ENCODE peak calls at places on chromosome 20, in five cellular contexts. One of them, this sample, is unnamed.
A peak's percentile ranks its signal among the peaks of the same experiment; 100 is the strongest.

GRCh38 chr20:33108641-33109040 is 29.2 kb downstream of the BPIFB4 start:
- DNase-seq in iPS DF 6.9: no peak
- DNase-seq in lung: no peak
- DNase-seq in AG04450: no peak
- DNase-seq in IMR-90: no peak
- DNase-seq in this sample: no peak

GRCh38 chr20:62063981-62064787 is 1.5 kb downstream of the TAF4 start:
- DNase-seq in iPS DF 6.9: no peak
- DNase-seq in lung: no peak
- DNase-seq in AG04450: no peak
- DNase-seq in IMR-90: no peak
- DNase-seq in this sample: no peak

GRCh38 chr20:15109494-15109893 is 772.1 kb upstream of the FLRT3 start:
- DNase-seq in iPS DF 6.9: no peak
- DNase-seq in AG04450: no peak
- DNase-seq in IMR-90: no peak
- DNase-seq in lung: no peak
- DNase-seq in this sample: no peak

GRCh38 chr20:51154708-51155690 is 132.1 kb upstream of the KCNG1 start:
- DNase-seq in AG04450: no peak
- DNase-seq in lung: peak; percentile 11
- DNase-seq in iPS DF 6.9: no peak
- DNase-seq in IMR-90: no peak
- DNase-seq in this sample: no peak

GRCh38 chr20:5715068-5715841 is 34.9 kb upstream of the SHLD1 start:
- DNase-seq in iPS DF 6.9: no peak
- DNase-seq in AG04450: no peak
- DNase-seq in IMR-90: no peak
- DNase-seq in lung: no peak
- DNase-seq in this sample: no peak

GRCh38 chr20:38714308-38714707 is 10.0 kb upstream of the SLC32A1 start:
- DNase-seq in iPS DF 6.9: no peak
- DNase-seq in IMR-90: no peak
- DNase-seq in lung: no peak
- DNase-seq in AG04450: no peak
- DNase-seq in this sample: no peak

GRCh38 chr20:16287776-16288175 is 285.5 kb downstream of the KIF16B start:
- DNase-seq in IMR-90: no peak
- DNase-seq in lung: no peak
- DNase-seq in AG04450: no peak
- DNase-seq in iPS DF 6.9: no peak
- DNase-seq in this sample: no peak

GRCh38 chr20:20956586-20956985 is 149.6 kb downstream of the LINC00237 start:
- DNase-seq in IMR-90: no peak
- DNase-seq in lung: no peak
- DNase-seq in AG04450: no peak
- DNase-seq in iPS DF 6.9: no peak
- DNase-seq in this sample: no peak

GRCh38 chr20:46142124-46142523 is 24.0 kb downstream of the CD40 start:
- DNase-seq in lung: no peak
- DNase-seq in iPS DF 6.9: no peak
- DNase-seq in IMR-90: no peak
- DNase-seq in AG04450: no peak
- DNase-seq in this sample: no peak

GRCh38 chr20:5315807-5316187 is 957 bp downstream of the PROKR2 start:
- DNase-seq in lung: no peak
- DNase-seq in IMR-90: no peak
- DNase-seq in iPS DF 6.9: no peak
- DNase-seq in AG04450: no peak
- DNase-seq in this sample: no peak

GRCh38 chr20:42204261-42204660 is 586.1 kb upstream of the CHD6 start:
- DNase-seq in lung: no peak
- DNase-seq in IMR-90: no peak
- DNase-seq in AG04450: no peak
- DNase-seq in iPS DF 6.9: no peak
- DNase-seq in this sample: no peak

GRCh38 chr20:62064788-62065668 is 653 bp downstream of the TAF4 start:
- DNase-seq in iPS DF 6.9: no peak
- DNase-seq in AG04450: no peak
- DNase-seq in lung: no peak
- DNase-seq in IMR-90: no peak
- DNase-seq in this sample: no peak

GRCh38 chr20:41299899-41300298 is 17.6 kb downstream of the ZHX3 start:
- DNase-seq in AG04450: no peak
- DNase-seq in iPS DF 6.9: no peak
- DNase-seq in lung: no peak
- DNase-seq in IMR-90: no peak
- DNase-seq in this sample: no peak

GRCh38 chr20:53149652-53150205 is 177.6 kb downstream of the TSHZ2 start:
- DNase-seq in AG04450: no peak
- DNase-seq in IMR-90: no peak
- DNase-seq in iPS DF 6.9: no peak
- DNase-seq in lung: no peak
- DNase-seq in this sample: no peak

GRCh38 chr20:63566395-63567131 is 7.5 kb downstream of the HELZ2 start:
- DNase-seq in lung: no peak
- DNase-seq in IMR-90: no peak
- DNase-seq in AG04450: no peak
- DNase-seq in iPS DF 6.9: no peak
- DNase-seq in this sample: no peak

GRCh38 chr20:24289737-24290481 is 179.5 kb upstream of the SYNDIG1 start:
- DNase-seq in IMR-90: no peak
- DNase-seq in iPS DF 6.9: no peak
- DNase-seq in lung: no peak
- DNase-seq in AG04450: no peak
- DNase-seq in this sample: no peak

GRCh38 chr20:21704408-21705385 is 767 bp upstream of the PAX1 start:
- DNase-seq in IMR-90: no peak
- DNase-seq in iPS DF 6.9: no peak
- DNase-seq in lung: no peak
- DNase-seq in AG04450: no peak
- DNase-seq in this sample: no peak

GRCh38 chr20:370151-370600 is 10.4 kb upstream of the TRIB3 start:
- DNase-seq in IMR-90: no peak
- DNase-seq in lung: peak; percentile 50
- DNase-seq in iPS DF 6.9: no peak
- DNase-seq in AG04450: no peak
- DNase-seq in this sample: peak; percentile 71

GRCh38 chr20:63103402-63104311 is 96.9 kb upstream of the BHLHE23 start:
- DNase-seq in lung: no peak
- DNase-seq in AG04450: no peak
- DNase-seq in IMR-90: peak; percentile 3
- DNase-seq in iPS DF 6.9: no peak
- DNase-seq in this sample: no peak

GRCh38 chr20:43766395-43766794 is 39.6 kb upstream of the GTSF1L start:
- DNase-seq in lung: no peak
- DNase-seq in AG04450: no peak
- DNase-seq in iPS DF 6.9: no peak
- DNase-seq in IMR-90: no peak
- DNase-seq in this sample: no peak

GRCh38 chr20:4183361-4183760 is 168.0 kb upstream of the RNF24 start:
- DNase-seq in AG04450: no peak
- DNase-seq in iPS DF 6.9: no peak
- DNase-seq in IMR-90: no peak
- DNase-seq in lung: no peak
- DNase-seq in this sample: no peak

GRCh38 chr20:1891263-1892121 is 3.7 kb upstream of the SIRPA start:
- DNase-seq in lung: no peak
- DNase-seq in IMR-90: no peak
- DNase-seq in iPS DF 6.9: no peak
- DNase-seq in AG04450: no peak
- DNase-seq in this sample: no peak

GRCh38 chr20:18879262-18879661 is 65.7 kb downstream of the SCP2D1 start:
- DNase-seq in AG04450: no peak
- DNase-seq in lung: no peak
- DNase-seq in iPS DF 6.9: no peak
- DNase-seq in IMR-90: no peak
- DNase-seq in this sample: peak; percentile 86

GRCh38 chr20:24235740-24236139 is 233.7 kb upstream of the SYNDIG1 start:
- DNase-seq in iPS DF 6.9: no peak
- DNase-seq in AG04450: no peak
- DNase-seq in lung: no peak
- DNase-seq in IMR-90: no peak
- DNase-seq in this sample: no peak

GRCh38 chr20:22402550-22402949 is 181.8 kb downstream of the FOXA2 start:
- DNase-seq in IMR-90: no peak
- DNase-seq in AG04450: no peak
- DNase-seq in iPS DF 6.9: no peak
- DNase-seq in lung: no peak
- DNase-seq in this sample: no peak

GRCh38 chr20:41697861-41698559 is 79.8 kb upstream of the CHD6 start:
- DNase-seq in lung: no peak
- DNase-seq in AG04450: no peak
- DNase-seq in iPS DF 6.9: no peak
- DNase-seq in IMR-90: peak; percentile 37
- DNase-seq in this sample: peak; percentile 31

GRCh38 chr20:17863577-17864292 is 104.9 kb downstream of the SNX5 start:
- DNase-seq in iPS DF 6.9: no peak
- DNase-seq in AG04450: no peak
- DNase-seq in IMR-90: peak; percentile 52
- DNase-seq in lung: no peak
- DNase-seq in this sample: no peak

GRCh38 chr20:44601801-44602204 is 19.4 kb downstream of the PKIG start:
- DNase-seq in IMR-90: peak; percentile 87
- DNase-seq in lung: no peak
- DNase-seq in iPS DF 6.9: no peak
- DNase-seq in AG04450: peak; percentile 61
- DNase-seq in this sample: no peak

GRCh38 chr20:24986436-24987015 is 6.0 kb downstream of the APMAP start:
- DNase-seq in AG04450: no peak
- DNase-seq in iPS DF 6.9: no peak
- DNase-seq in IMR-90: no peak
- DNase-seq in lung: no peak
- DNase-seq in this sample: no peak

GRCh38 chr20:58177799-58178198 is 50.7 kb downstream of the ANKRD60 start:
- DNase-seq in AG04450: no peak
- DNase-seq in iPS DF 6.9: no peak
- DNase-seq in lung: no peak
- DNase-seq in IMR-90: no peak
- DNase-seq in this sample: no peak

GRCh38 chr20:58182521-58183140 is 45.8 kb downstream of the ANKRD60 start:
- DNase-seq in IMR-90: no peak
- DNase-seq in AG04450: no peak
- DNase-seq in lung: no peak
- DNase-seq in iPS DF 6.9: no peak
- DNase-seq in this sample: no peak

GRCh38 chr20:58175836-58176235 is 52.6 kb downstream of the ANKRD60 start:
- DNase-seq in lung: no peak
- DNase-seq in AG04450: no peak
- DNase-seq in iPS DF 6.9: no peak
- DNase-seq in IMR-90: no peak
- DNase-seq in this sample: no peak

GRCh38 chr20:58179432-58180099 is 48.9 kb downstream of the ANKRD60 start:
- DNase-seq in iPS DF 6.9: no peak
- DNase-seq in IMR-90: no peak
- DNase-seq in AG04450: no peak
- DNase-seq in lung: peak; percentile 33
- DNase-seq in this sample: no peak

GRCh38 chr20:58179083-58179431 is 49.4 kb downstream of the ANKRD60 start:
- DNase-seq in IMR-90: no peak
- DNase-seq in iPS DF 6.9: no peak
- DNase-seq in AG04450: no peak
- DNase-seq in lung: no peak
- DNase-seq in this sample: no peak
- H3K4me3 ChIP-seq in IMR-90: no peak overlapping the region
- H3K4me3 ChIP-seq in iPS DF 6.9: no peak overlapping the region
- H3K4me3 ChIP-seq in AG04450: peak overlapping the region; percentile 44
- H3K4me3 ChIP-seq in lung: no peak overlapping the region
- H3K4me3 ChIP-seq in this sample: no peak overlapping the region

GRCh38 chr20:47810686-47811347 is 25.5 kb upstream of the SULF2 start:
- DNase-seq in IMR-90: no peak
- DNase-seq in lung: no peak
- DNase-seq in AG04450: no peak
- DNase-seq in iPS DF 6.9: no peak
- DNase-seq in this sample: no peak
- H3K27me3 ChIP-seq in IMR-90: peaks cover 30% of the 10 kb centered on the region
- H3K27me3 ChIP-seq in lung: no peaks in the 10 kb centered on the region
- H3K27me3 ChIP-seq in AG04450: no peaks in the 10 kb centered on the region
- H3K27me3 ChIP-seq in iPS DF 6.9: no peaks in the 10 kb centered on the region
- H3K27me3 ChIP-seq in this sample: no peaks in the 10 kb centered on the region

DNA sequence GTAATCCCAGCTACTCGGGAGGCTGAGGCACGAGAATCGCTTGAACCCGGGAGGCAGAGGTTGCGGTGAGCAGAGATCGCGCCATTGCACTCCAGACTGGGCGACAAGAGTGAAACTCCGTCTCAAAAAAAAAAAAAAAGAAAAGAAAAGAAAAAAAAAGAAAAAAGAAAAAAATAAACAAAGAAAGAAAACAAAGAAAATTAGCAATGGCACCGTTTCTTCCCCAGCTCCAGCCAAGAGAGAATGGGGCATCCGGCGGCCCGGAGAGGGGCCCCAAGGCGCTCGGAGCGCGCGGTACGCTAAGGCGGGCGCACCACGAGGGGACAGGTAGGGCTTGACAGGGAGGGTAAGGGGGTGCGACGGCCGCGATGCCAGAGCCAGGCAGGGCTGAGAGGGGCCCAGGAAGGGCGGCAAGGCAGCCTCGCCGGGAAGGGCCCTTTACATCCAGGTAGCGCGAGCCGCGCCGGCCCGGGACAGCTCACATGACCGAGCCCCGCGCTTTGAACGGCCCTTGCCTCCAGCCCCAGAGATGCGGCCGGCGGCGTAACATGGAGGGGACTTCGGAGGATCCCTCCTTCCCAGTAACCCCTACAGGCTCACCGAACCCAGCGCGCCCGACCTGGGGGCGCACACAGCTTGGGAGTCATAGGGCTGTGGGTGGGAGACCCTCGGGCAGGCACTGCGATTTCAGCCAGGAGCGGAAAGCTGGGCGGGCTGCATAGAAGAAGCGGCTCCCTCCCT is 1.4 kb downstream of the BMP7 start:
- DNase-seq in IMR-90: no peak
- DNase-seq in lung: no peak
- DNase-seq in AG04450: no peak
- DNase-seq in iPS DF 6.9: no peak
- DNase-seq in this sample: no peak
- H3K4me3 ChIP-seq in IMR-90: no peak overlapping the region
- H3K4me3 ChIP-seq in lung: no peak overlapping the region
- H3K4me3 ChIP-seq in AG04450: no peak overlapping the region
- H3K4me3 ChIP-seq in iPS DF 6.9: peak overlapping the region; percentile 23
- H3K4me3 ChIP-seq in this sample: no peak overlapping the region

DNA sequence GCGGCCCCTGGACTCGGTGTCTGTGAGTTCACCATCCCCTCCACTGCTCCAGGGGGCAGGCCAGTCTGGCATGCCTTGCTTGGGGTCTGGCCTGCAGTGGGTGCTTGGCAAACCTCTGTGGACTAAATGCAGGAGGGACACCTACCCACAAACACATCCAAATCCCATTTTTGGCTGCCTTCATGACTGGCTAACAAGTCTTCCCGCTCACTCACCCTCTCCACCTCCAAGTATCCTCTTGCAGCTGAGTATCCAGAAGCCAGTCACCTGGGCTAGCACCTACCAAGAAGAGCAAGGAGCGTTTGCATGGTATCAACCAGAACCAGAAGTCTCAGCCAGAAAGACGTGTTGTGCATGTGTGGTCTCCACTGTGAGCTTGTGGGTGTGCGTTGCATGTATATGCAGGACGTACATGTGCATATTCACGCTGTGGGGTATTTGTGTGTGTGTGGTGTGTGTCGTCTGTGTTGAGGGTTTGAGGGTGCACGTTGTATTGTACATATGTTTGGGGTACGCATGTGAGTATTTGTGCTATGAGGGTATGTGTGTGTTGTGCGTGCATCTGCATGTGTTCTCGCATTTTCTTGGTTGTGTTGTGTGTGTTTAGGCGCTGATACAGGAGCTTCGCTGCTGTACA is 5.6 kb upstream of the PMEPA1 start:
- DNase-seq in AG04450: no peak
- DNase-seq in lung: no peak
- DNase-seq in IMR-90: no peak
- DNase-seq in iPS DF 6.9: no peak
- DNase-seq in this sample: no peak
- H3K27me3 ChIP-seq in AG04450: no peaks in the 10 kb centered on the region
- H3K27me3 ChIP-seq in lung: no peaks in the 10 kb centered on the region
- H3K27me3 ChIP-seq in IMR-90: no peaks in the 10 kb centered on the region
- H3K27me3 ChIP-seq in iPS DF 6.9: no peaks in the 10 kb centered on the region
- H3K27me3 ChIP-seq in this sample: no peaks in the 10 kb centered on the region